ENCODE peak calls at places on chromosomes 16 and 17, in seven cellular contexts. B is PC-3, L is upper lobe of right lung, E is lung, O is heart left ventricle, S is A673, H is right atrium auricular region. N is an unnamed sample.

GRCh38 chr17:63335818-63336217 is 110.3 kb downstream of the CYB561 start:
- DNase-seq in O (no peak), S (no peak), E (no peak), B (no peak), H (no peak), L (no peak), N (no peak)

GRCh38 chr17:70947215-70947614 is 777.9 kb downstream of the KCNJ2 start:
- DNase-seq in B (no peak), L (no peak), O (no peak), E (no peak), H (no peak), S (no peak), N (no peak)

GRCh38 chr17:66135896-66136295 is 56.0 kb downstream of the CEP112 start:
- DNase-seq in H (no peak), L (no peak), E (no peak), S (no peak), B (no peak), O (no peak), N (no peak)

GRCh38 chr17:51703364-51704341 is 443.3 kb downstream of the UTP18 start:
- DNase-seq in O (peak; percentile 77), H (peak; percentile 81), E (no peak), L (no peak), S (no peak), B (peak; percentile 81), N (peak; percentile 46)

GRCh38 chr16:72783716-72784320 is 264.1 kb downstream of the ZFHX3 start:
- DNase-seq in O (no peak), L (no peak), B (peak; percentile 68), H (no peak), S (no peak), E (no peak), N (no peak)

GRCh38 chr16:24700549-24701392 is 28.7 kb upstream of the TNRC6A start:
- DNase-seq in S (peak; percentile 92), O (peak; percentile 88), L (no peak), E (peak; percentile 80), H (peak; percentile 90), B (peak; percentile 97), N (peak; percentile 80)

GRCh38 chr17:74812109-74812864 is 36.1 kb upstream of the NAT9 start:
- DNase-seq in L (peak; percentile 75), O (peak; percentile 45), H (no peak), S (no peak), E (peak; percentile 54), B (no peak), N (peak; percentile 43)

GRCh38 chr17:10729334-10730193 is at the start of gene TMEM220:
- DNase-seq in E (peak; percentile 82), O (peak; percentile 89), H (peak; percentile 85), S (peak; percentile 49), B (peak; percentile 60), L (peak; percentile 92), N (peak; percentile 87)

GRCh38 chr16:13401631-13402030 is 500.2 kb downstream of the SHISA9 start:
- DNase-seq in E (no peak), H (no peak), B (no peak), S (no peak), L (no peak), O (no peak), N (no peak)

GRCh38 chr16:13402601-13403000 is 501.2 kb downstream of the SHISA9 start:
- DNase-seq in O (no peak), B (no peak), S (no peak), L (no peak), H (no peak), E (no peak), N (no peak)

DNA sequence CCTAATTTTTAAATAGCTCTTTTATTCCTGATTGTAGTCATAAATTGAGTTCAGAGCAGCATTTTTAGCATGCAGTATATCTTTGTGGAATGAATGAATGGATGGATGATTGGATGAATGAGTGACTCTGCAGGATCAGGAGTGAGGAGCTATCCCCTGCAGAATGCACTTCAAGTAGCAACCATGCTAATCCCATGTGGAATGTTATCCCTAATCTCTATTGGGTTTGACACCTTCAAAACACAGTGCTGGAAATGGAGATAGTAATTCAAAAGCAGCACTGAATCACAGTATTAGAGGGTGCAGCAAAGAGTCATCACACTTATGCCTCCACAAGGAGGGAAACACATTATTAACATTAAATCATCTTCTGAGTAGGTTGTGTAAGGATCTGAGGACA is 501.9 kb downstream of the SHISA9 start:
- DNase-seq in B (no peak), L (no peak), S (no peak), E (no peak), O (no peak), H (no peak), N (no peak)
- H3K4me3 ChIP-seq in B (no peak overlapping the region), L (no peak overlapping the region), S (no peak overlapping the region), E (no peak overlapping the region), O (no peak overlapping the region), H (no peak overlapping the region), N (no peak overlapping the region)

GRCh38 chr17:77142689-77143088 is 1.9 kb downstream of the SEC14L1 start:
- DNase-seq in E (no peak), L (no peak), H (no peak), O (no peak), S (no peak), B (peak; percentile 33), N (no peak)

GRCh38 chr17:77141846-77142449 is 1.2 kb downstream of the SEC14L1 start:
- DNase-seq in O (no peak), E (no peak), S (no peak), H (no peak), L (no peak), B (peak; percentile 86), N (peak; percentile 13)

GRCh38 chr17:77143306-77143705 is 2.5 kb downstream of the SEC14L1 start:
- DNase-seq in B (no peak), E (no peak), S (no peak), L (no peak), H (no peak), O (no peak), N (no peak)

GRCh38 chr17:77140878-77141767 is at the start of gene SEC14L1:
- DNase-seq in H (peak; percentile 75), L (peak; percentile 72), O (peak; percentile 56), S (peak; percentile 46), B (peak; percentile 66), E (peak; percentile 39), N (peak; percentile 65)

DNA sequence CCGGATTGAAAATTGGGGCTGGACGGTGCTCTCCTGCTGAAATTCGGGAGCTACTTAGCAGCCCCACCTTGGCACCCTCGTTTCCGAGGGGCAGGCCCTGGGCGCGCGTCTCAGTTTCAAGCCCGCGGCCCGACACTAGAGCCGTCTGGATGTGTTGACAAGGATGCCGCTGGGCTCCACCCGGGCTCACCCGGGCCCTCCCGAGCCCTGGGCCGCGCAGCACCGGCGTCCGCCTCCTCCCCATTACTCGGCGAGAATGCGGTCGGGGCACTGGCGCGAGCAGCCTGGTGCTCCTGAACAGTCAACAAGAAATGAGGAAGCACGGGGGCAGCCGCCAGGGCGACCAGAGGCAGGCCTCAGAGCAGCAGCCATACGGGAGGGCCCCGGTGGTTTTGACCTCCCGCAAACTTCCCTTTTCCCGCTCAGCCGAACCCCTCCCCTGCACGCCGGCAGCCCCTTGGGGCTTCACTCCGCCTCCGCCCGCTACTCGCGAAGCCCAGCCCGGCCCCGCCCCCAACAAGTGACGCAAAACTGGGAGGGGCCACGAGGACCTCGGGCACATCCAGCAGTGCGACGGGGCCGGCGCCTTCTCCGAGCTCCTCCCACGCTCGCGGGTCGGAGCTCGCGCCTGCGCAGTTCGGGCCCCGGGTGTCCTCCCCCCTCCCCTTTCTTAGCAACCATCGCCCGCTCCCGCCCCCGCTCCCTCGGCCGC is 447 bp upstream of the SEC14L1 start:
- DNase-seq in B (peak; percentile 99), L (peak; percentile 100), H (peak; percentile 99), S (peak; percentile 99), O (peak; percentile 99), E (peak; percentile 99), N (peak; percentile 99)
- H3K4me1 ChIP-seq in B (peaks cover 48% of the 10 kb centered on the region), L (peaks cover 34% of the 10 kb centered on the region), H (no peaks in the 10 kb centered on the region), S (peaks cover 20% of the 10 kb centered on the region), O (peaks cover 15% of the 10 kb centered on the region), E (peaks cover 9% of the 10 kb centered on the region), N (peaks cover 5% of the 10 kb centered on the region)

GRCh38 chr16:5885521-5885920 is 787.9 kb upstream of the EEF2KMT start:
- DNase-seq in E (no peak), S (no peak), O (no peak), L (no peak), H (no peak), B (no peak), N (no peak)

GRCh38 chr16:5884339-5884738 is 786.7 kb upstream of the EEF2KMT start:
- DNase-seq in H (no peak), B (no peak), E (no peak), L (no peak), O (no peak), S (no peak), N (no peak)

GRCh38 chr16:5882087-5882661 is 784.6 kb upstream of the EEF2KMT start:
- DNase-seq in H (no peak), O (no peak), L (no peak), S (no peak), E (no peak), B (no peak), N (no peak)

DNA sequence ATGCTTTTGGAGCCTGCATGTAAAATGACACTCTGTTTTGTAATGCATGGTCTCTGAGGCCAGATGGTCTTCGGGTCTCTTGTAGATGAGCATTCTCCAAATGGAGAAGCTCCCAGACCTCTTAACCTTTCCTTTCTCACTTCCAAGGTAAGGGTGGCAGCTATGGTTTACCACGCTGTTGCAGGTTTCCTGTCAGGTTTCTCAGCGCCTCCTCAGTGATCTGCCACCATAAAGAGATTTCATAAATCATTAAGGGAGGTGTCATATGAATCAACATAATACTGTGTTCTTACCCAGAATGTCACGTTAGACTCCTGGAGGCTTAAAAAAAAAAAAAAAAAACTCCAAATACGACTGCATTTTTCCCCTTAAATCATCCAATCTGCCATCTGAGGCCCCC is 787.4 kb upstream of the EEF2KMT start:
- DNase-seq in S (no peak), B (no peak), H (no peak), E (no peak), L (no peak), O (no peak), N (no peak)
- H3K27ac ChIP-seq in S (no peak overlapping the region), B (no peak overlapping the region), H (no peak overlapping the region), E (no peak overlapping the region), L (no peak overlapping the region), O (no peak overlapping the region), N (no peak overlapping the region)

GRCh38 chr17:50128441-50129302 is 1.3 kb downstream of the SAMD14 start:
- DNase-seq in H (no peak), L (peak; percentile 58), O (no peak), S (peak; percentile 85), E (no peak), B (no peak), N (no peak)

GRCh38 chr17:50130778-50131317 is 888 bp upstream of the SAMD14 start:
- DNase-seq in B (no peak), S (no peak), E (no peak), O (no peak), H (no peak), L (no peak), N (no peak)

GRCh38 chr17:50132104-50132794 is 2.3 kb upstream of the SAMD14 start:
- DNase-seq in E (no peak), L (no peak), O (no peak), S (no peak), B (no peak), H (no peak), N (no peak)

GRCh38 chr17:50129303-50129945 is 536 bp downstream of the SAMD14 start:
- DNase-seq in H (no peak), B (no peak), L (peak; percentile 68), S (peak; percentile 89), E (no peak), O (no peak), N (no peak)

DNA sequence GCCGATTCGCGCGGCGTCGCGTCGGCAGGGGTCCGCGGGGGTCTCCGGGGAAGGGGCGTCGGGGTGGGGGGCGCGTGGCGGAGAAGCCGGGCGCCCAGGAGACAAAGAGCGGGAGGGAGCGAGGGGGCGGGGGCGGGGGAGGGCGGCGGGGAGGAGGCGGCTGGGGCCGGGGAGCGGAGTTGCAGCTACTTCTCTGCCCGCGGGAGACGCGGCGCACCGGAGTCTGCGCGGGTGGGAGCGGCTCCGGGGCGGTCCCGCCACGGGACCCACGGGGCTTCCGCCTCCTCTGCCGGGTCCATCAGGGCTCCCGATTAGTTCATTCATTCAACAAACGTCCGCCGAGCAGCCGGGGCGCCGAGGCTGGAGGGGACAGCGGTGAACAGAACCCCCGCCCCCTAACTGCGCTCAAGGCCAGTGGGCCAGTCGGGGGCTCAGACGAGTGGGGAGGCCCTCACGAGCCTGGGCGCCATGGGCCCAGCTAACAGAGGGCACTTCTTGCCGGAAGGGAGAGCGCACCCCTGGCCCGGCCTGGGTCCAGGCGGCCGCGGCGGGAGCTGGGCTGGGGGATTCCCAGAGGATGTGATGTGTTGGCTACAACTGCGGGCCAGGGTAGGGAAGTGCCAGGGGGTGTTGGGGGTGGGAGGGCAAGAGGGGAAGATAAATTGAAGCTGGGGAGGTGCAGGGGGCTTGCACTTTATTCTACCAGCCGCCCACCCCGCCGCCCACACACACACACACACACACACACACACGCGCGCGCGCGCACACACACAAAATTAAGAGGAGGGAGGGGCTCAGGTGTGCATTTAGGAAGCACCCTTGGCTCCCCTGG is at the start of gene SAMD14:
- DNase-seq in H (no peak), S (peak; percentile 59), B (no peak), O (no peak), L (peak; percentile 69), E (no peak), N (no peak)
- H3K4me3 ChIP-seq in H (peak within 1 kb of the TSS; percentile 57), S (peak within 1 kb of the TSS; percentile 81), B (peak within 1 kb of the TSS; percentile 71), O (peak within 1 kb of the TSS; percentile 60), L (peak within 1 kb of the TSS; percentile 37), E (peak within 1 kb of the TSS; percentile 34), N (peak within 1 kb of the TSS; percentile 32)